ENCODE peak calls at places on chromosomes 7 and 10, in five cellular contexts. W is aorta, Y is breast epithelium, K is fibroblast of lung, L is SJSA1. E is an unnamed sample.

GRCh38 chr7:24966802-24967201 is 13.2 kb downstream of the OSBPL3 start:
- DNase-seq in Y (no peak), L (no peak), K (peak), W (no peak), E (no peak)

GRCh38 chr7:128075536-128076095 is 44.4 kb upstream of the LRRC4 start:
- DNase-seq in L (no peak), W (no peak), K (no peak), Y (no peak), E (no peak)

GRCh38 chr7:103805376-103805775 is 184.1 kb downstream of the RELN start:
- DNase-seq in W (no peak), Y (no peak), K (no peak), L (no peak), E (no peak)

GRCh38 chr10:62492012-62492869 is 118.1 kb downstream of the ZNF365 start:
- DNase-seq in Y (no peak), K (peak), L (no peak), W (no peak), E (no peak)

GRCh38 chr10:24215603-24216002 is 6.7 kb downstream of the KIAA1217 start:
- DNase-seq in Y (no peak), L (no peak), W (no peak), K (no peak), E (no peak)

GRCh38 chr7:151691449-151691848 is 171.8 kb upstream of the RHEB start:
- DNase-seq in W (no peak), L (no peak), Y (no peak), K (no peak), E (no peak)

GRCh38 chr7:128939075-128939860 is 1.5 kb downstream of the IRF5 start:
- DNase-seq in K (no peak), W (no peak), Y (no peak), L (no peak), E (no peak)

GRCh38 chr7:131835141-131835540 is 278.7 kb upstream of the PODXL start:
- DNase-seq in K (no peak), L (no peak), Y (no peak), W (no peak), E (no peak)

GRCh38 chr7:54904986-54905385 is 113.8 kb upstream of the EGFR start:
- DNase-seq in L (no peak), Y (no peak), W (no peak), K (no peak), E (no peak)

GRCh38 chr7:15007507-15007906 is 105.0 kb upstream of the DGKB start:
- DNase-seq in L (no peak), Y (no peak), W (no peak), K (no peak), E (no peak)

GRCh38 chr10:94602729-94603515 is 57.3 kb downstream of the HELLS start:
- DNase-seq in L (no peak), K (no peak), W (no peak), Y (no peak), E (no peak)

DNA sequence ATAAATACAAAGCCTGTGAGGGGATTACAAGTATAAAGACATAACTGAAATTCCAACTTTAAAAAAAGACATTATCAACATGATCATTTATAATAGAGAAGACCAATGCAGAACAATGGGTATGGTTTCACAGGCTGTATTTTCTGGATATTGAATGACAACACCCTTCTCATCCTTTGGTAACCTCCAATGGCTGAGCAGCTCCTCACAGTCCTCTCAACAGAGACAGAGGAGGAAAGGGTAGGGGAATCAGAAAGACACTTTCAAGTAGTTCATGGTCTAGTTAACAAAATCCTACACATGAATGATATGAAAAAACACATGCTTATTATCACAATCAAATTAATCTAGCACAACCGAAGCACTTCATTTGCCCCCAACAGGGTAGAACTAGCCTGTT is 211.6 kb downstream of the THSD7A start:
- DNase-seq in K (no peak), Y (no peak), L (no peak), W (no peak), E (no peak)
- H3K27ac ChIP-seq in K (no peak), Y (no peak), L (no peak), W (no peak), E (no peak)

GRCh38 chr10:34641147-34641912 is 173.8 kb downstream of the PARD3 start:
- DNase-seq in W (no peak), Y (no peak), L (no peak), K (no peak), E (no peak)

GRCh38 chr10:34635111-34635510 is 180.0 kb downstream of the PARD3 start:
- DNase-seq in Y (no peak), K (no peak), W (no peak), L (no peak), E (no peak)

GRCh38 chr10:34633346-34633745 is 181.8 kb downstream of the PARD3 start:
- DNase-seq in W (no peak), K (no peak), Y (no peak), L (no peak), E (no peak)

GRCh38 chr10:34638405-34639054 is 176.6 kb downstream of the PARD3 start:
- DNase-seq in K (peak), Y (peak), W (peak), L (peak), E (peak)

GRCh38 chr10:34637419-34637911 is 177.6 kb downstream of the PARD3 start:
- DNase-seq in W (peak), K (peak), Y (peak), L (peak), E (peak)
- H3K4me3 ChIP-seq in W (no peak), K (no peak), Y (no peak), L (no peak), E (no peak)

GRCh38 chr7:70696139-70696782 is 435.7 kb upstream of the GALNT17 start:
- DNase-seq in W (no peak), L (no peak), K (peak), Y (no peak), E (no peak)
- H3K27ac ChIP-seq in W (no peak), L (no peak), K (peak), Y (peak), E (peak)

GRCh38 chr10:5530412-5530806 is 5.6 kb downstream of the CALML3 start:
- DNase-seq in W (peak), K (no peak), L (no peak), Y (peak), E (peak)
- H3K4me3 ChIP-seq in W (no peak), K (no peak), L (no peak), Y (no peak), E (no peak)

DNA sequence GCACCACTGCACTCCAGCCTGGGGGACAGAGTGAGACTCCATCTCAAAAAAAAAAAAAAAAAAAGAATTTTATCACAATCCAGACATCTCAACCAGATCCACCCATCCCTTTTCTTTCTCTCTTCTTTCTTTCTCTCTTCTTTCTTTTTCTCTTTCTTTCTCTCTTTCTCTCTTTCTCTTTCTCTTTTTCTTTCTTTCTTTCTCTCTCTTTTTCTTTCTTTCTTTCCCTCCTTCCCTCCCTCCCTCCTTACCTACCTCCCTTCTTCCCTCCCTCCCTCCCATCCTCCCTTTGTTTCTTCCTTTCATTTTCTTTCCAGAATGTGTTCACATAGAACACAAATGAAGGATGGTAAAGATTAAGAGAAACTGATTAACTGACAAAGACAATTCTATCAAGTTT is 18.1 kb upstream of the HOXA13 start:
- DNase-seq in L (no peak), K (no peak), Y (no peak), W (no peak), E (no peak)
- H3K27ac ChIP-seq in L (no peak), K (no peak), Y (no peak), W (no peak), E (no peak)

GRCh38 chr10:80204801-80205477 is 398 bp downstream of the ANXA11 start:
- DNase-seq in W (peak), Y (no peak), K (peak), L (peak), E (peak)

GRCh38 chr10:80202934-80203834 is 2.2 kb downstream of the ANXA11 start:
- DNase-seq in Y (peak), W (peak), L (peak), K (peak), E (peak)

GRCh38 chr10:80205478-80206276 is at the start of gene ANXA11:
- DNase-seq in Y (peak), K (peak), L (peak), W (peak), E (peak)

GRCh38 chr10:80204193-80204714 is 1.1 kb downstream of the ANXA11 start:
- DNase-seq in L (no peak), K (peak), W (no peak), Y (peak), E (peak)

GRCh38 chr10:80203835-80204148 is 1.5 kb downstream of the ANXA11 start:
- DNase-seq in L (no peak), Y (no peak), W (no peak), K (no peak), E (no peak)
- H3K4me3 ChIP-seq in L (peak), Y (peak), W (peak), K (peak), E (peak)